ENCODE peak calls at places on chromosomes 12 and 14, in eight cellular contexts. One of them, this sample, is unnamed.

GRCh38 chr12:6605425-6606330 is 1.5 kb downstream of the CHD4 start:
- DNase-seq in central memory CD8-positive, alpha-beta T cell: peak; percentile 40
- DNase-seq in AG08395: peak; percentile 25
- DNase-seq in NCI-H748 treated with DMSO at 0.1 percent for 48 hours: no peak
- DNase-seq in mucosa of gallbladder: no peak
- DNase-seq in GM23338: peak; percentile 82
- DNase-seq in mammary epithelial cell: peak; percentile 60
- DNase-seq in stimulated activated naive B cell treated with anti-CD40 and anti-IgM and Interleukin-4, amounts not matched to agents 10 μg/mL and 1 μg/mL and 100 μg/mL, for 72 hours: no peak
- DNase-seq in this sample: peak; percentile 28

GRCh38 chr14:22843123-22843925 is 6.9 kb downstream of the MMP14 start:
- DNase-seq in GM23338: no peak
- DNase-seq in AG08395: no peak
- DNase-seq in mucosa of gallbladder: no peak
- DNase-seq in stimulated activated naive B cell treated with anti-CD40 and anti-IgM and Interleukin-4, amounts not matched to agents 10 μg/mL and 1 μg/mL and 100 μg/mL, for 72 hours: no peak
- DNase-seq in central memory CD8-positive, alpha-beta T cell: no peak
- DNase-seq in mammary epithelial cell: no peak
- DNase-seq in NCI-H748 treated with DMSO at 0.1 percent for 48 hours: no peak
- DNase-seq in this sample: no peak

GRCh38 chr12:84804691-84805473 is 107.7 kb downstream of the SLC6A15 start:
- DNase-seq in AG08395: no peak
- DNase-seq in stimulated activated naive B cell treated with anti-CD40 and anti-IgM and Interleukin-4, amounts not matched to agents 10 μg/mL and 1 μg/mL and 100 μg/mL, for 72 hours: no peak
- DNase-seq in NCI-H748 treated with DMSO at 0.1 percent for 48 hours: no peak
- DNase-seq in mammary epithelial cell: no peak
- DNase-seq in central memory CD8-positive, alpha-beta T cell: no peak
- DNase-seq in GM23338: peak; percentile 5
- DNase-seq in mucosa of gallbladder: no peak
- DNase-seq in this sample: no peak

GRCh38 chr12:112967858-112968257 is 10.5 kb upstream of the OAS2 start:
- DNase-seq in stimulated activated naive B cell treated with anti-CD40 and anti-IgM and Interleukin-4, amounts not matched to agents 10 μg/mL and 1 μg/mL and 100 μg/mL, for 72 hours: no peak
- DNase-seq in NCI-H748 treated with DMSO at 0.1 percent for 48 hours: no peak
- DNase-seq in central memory CD8-positive, alpha-beta T cell: no peak
- DNase-seq in mammary epithelial cell: no peak
- DNase-seq in GM23338: no peak
- DNase-seq in AG08395: no peak
- DNase-seq in mucosa of gallbladder: no peak
- DNase-seq in this sample: no peak

GRCh38 chr14:67137744-67138371 is 51.4 kb upstream of the GARIN2 start:
- DNase-seq in mucosa of gallbladder: no peak
- DNase-seq in stimulated activated naive B cell treated with anti-CD40 and anti-IgM and Interleukin-4, amounts not matched to agents 10 μg/mL and 1 μg/mL and 100 μg/mL, for 72 hours: no peak
- DNase-seq in GM23338: peak; percentile 43
- DNase-seq in central memory CD8-positive, alpha-beta T cell: no peak
- DNase-seq in AG08395: peak; percentile 21
- DNase-seq in NCI-H748 treated with DMSO at 0.1 percent for 48 hours: no peak
- DNase-seq in mammary epithelial cell: peak; percentile 6
- DNase-seq in this sample: no peak

GRCh38 chr12:95458761-95459160 is 15.2 kb upstream of the METAP2 start:
- DNase-seq in stimulated activated naive B cell treated with anti-CD40 and anti-IgM and Interleukin-4, amounts not matched to agents 10 μg/mL and 1 μg/mL and 100 μg/mL, for 72 hours: no peak
- DNase-seq in central memory CD8-positive, alpha-beta T cell: no peak
- DNase-seq in mucosa of gallbladder: no peak
- DNase-seq in NCI-H748 treated with DMSO at 0.1 percent for 48 hours: no peak
- DNase-seq in GM23338: no peak
- DNase-seq in AG08395: no peak
- DNase-seq in mammary epithelial cell: no peak
- DNase-seq in this sample: no peak

GRCh38 chr14:64522591-64523355 is 17.8 kb upstream of the HSPA2 start:
- DNase-seq in AG08395: no peak
- DNase-seq in GM23338: no peak
- DNase-seq in mammary epithelial cell: no peak
- DNase-seq in NCI-H748 treated with DMSO at 0.1 percent for 48 hours: no peak
- DNase-seq in mucosa of gallbladder: no peak
- DNase-seq in stimulated activated naive B cell treated with anti-CD40 and anti-IgM and Interleukin-4, amounts not matched to agents 10 μg/mL and 1 μg/mL and 100 μg/mL, for 72 hours: no peak
- DNase-seq in central memory CD8-positive, alpha-beta T cell: no peak
- DNase-seq in this sample: no peak

GRCh38 chr14:75794615-75795038 is 133.6 kb downstream of the TTLL5 start:
- DNase-seq in GM23338: peak; percentile 24
- DNase-seq in AG08395: peak; percentile 67
- DNase-seq in NCI-H748 treated with DMSO at 0.1 percent for 48 hours: no peak
- DNase-seq in central memory CD8-positive, alpha-beta T cell: no peak
- DNase-seq in stimulated activated naive B cell treated with anti-CD40 and anti-IgM and Interleukin-4, amounts not matched to agents 10 μg/mL and 1 μg/mL and 100 μg/mL, for 72 hours: no peak
- DNase-seq in mucosa of gallbladder: no peak
- DNase-seq in mammary epithelial cell: peak; percentile 42
- DNase-seq in this sample: no peak

GRCh38 chr14:75242546-75243273 is 35.9 kb upstream of the FOS start:
- DNase-seq in GM23338: no peak
- DNase-seq in mammary epithelial cell: peak; percentile 84
- DNase-seq in central memory CD8-positive, alpha-beta T cell: no peak
- DNase-seq in AG08395: peak; percentile 77
- DNase-seq in stimulated activated naive B cell treated with anti-CD40 and anti-IgM and Interleukin-4, amounts not matched to agents 10 μg/mL and 1 μg/mL and 100 μg/mL, for 72 hours: no peak
- DNase-seq in mucosa of gallbladder: no peak
- DNase-seq in NCI-H748 treated with DMSO at 0.1 percent for 48 hours: no peak
- DNase-seq in this sample: no peak

GRCh38 chr12:27158322-27158721 is 75.9 kb upstream of the C12orf71 start:
- DNase-seq in AG08395: no peak
- DNase-seq in GM23338: peak; percentile 60
- DNase-seq in mammary epithelial cell: no peak
- DNase-seq in central memory CD8-positive, alpha-beta T cell: no peak
- DNase-seq in mucosa of gallbladder: no peak
- DNase-seq in NCI-H748 treated with DMSO at 0.1 percent for 48 hours: no peak
- DNase-seq in stimulated activated naive B cell treated with anti-CD40 and anti-IgM and Interleukin-4, amounts not matched to agents 10 μg/mL and 1 μg/mL and 100 μg/mL, for 72 hours: no peak
- DNase-seq in this sample: no peak

GRCh38 chr12:54421873-54422250 is 2.8 kb upstream of the ITGA5 start:
- DNase-seq in GM23338: no peak
- DNase-seq in NCI-H748 treated with DMSO at 0.1 percent for 48 hours: no peak
- DNase-seq in AG08395: no peak
- DNase-seq in mucosa of gallbladder: no peak
- DNase-seq in mammary epithelial cell: no peak
- DNase-seq in stimulated activated naive B cell treated with anti-CD40 and anti-IgM and Interleukin-4, amounts not matched to agents 10 μg/mL and 1 μg/mL and 100 μg/mL, for 72 hours: no peak
- DNase-seq in central memory CD8-positive, alpha-beta T cell: no peak
- DNase-seq in this sample: no peak

GRCh38 chr12:131101703-131102492 is 148.2 kb downstream of the ADGRD1 start:
- DNase-seq in NCI-H748 treated with DMSO at 0.1 percent for 48 hours: no peak
- DNase-seq in central memory CD8-positive, alpha-beta T cell: no peak
- DNase-seq in mucosa of gallbladder: no peak
- DNase-seq in AG08395: no peak
- DNase-seq in GM23338: no peak
- DNase-seq in stimulated activated naive B cell treated with anti-CD40 and anti-IgM and Interleukin-4, amounts not matched to agents 10 μg/mL and 1 μg/mL and 100 μg/mL, for 72 hours: no peak
- DNase-seq in mammary epithelial cell: no peak
- DNase-seq in this sample: no peak

GRCh38 chr12:12007001-12007712 is 63.6 kb upstream of the BCL2L14 start:
- DNase-seq in central memory CD8-positive, alpha-beta T cell: no peak
- DNase-seq in AG08395: no peak
- DNase-seq in mucosa of gallbladder: no peak
- DNase-seq in NCI-H748 treated with DMSO at 0.1 percent for 48 hours: no peak
- DNase-seq in stimulated activated naive B cell treated with anti-CD40 and anti-IgM and Interleukin-4, amounts not matched to agents 10 μg/mL and 1 μg/mL and 100 μg/mL, for 72 hours: peak; percentile 55
- DNase-seq in GM23338: no peak
- DNase-seq in mammary epithelial cell: peak; percentile 76
- DNase-seq in this sample: no peak

GRCh38 chr12:110224379-110225304 is 56.4 kb upstream of the ATP2A2 start:
- DNase-seq in stimulated activated naive B cell treated with anti-CD40 and anti-IgM and Interleukin-4, amounts not matched to agents 10 μg/mL and 1 μg/mL and 100 μg/mL, for 72 hours: no peak
- DNase-seq in mucosa of gallbladder: no peak
- DNase-seq in GM23338: peak; percentile 44
- DNase-seq in mammary epithelial cell: peak; percentile 74
- DNase-seq in AG08395: peak; percentile 76
- DNase-seq in NCI-H748 treated with DMSO at 0.1 percent for 48 hours: no peak
- DNase-seq in central memory CD8-positive, alpha-beta T cell: no peak
- DNase-seq in this sample: no peak

GRCh38 chr12:50058743-50059312 is 1.4 kb downstream of the ASIC1 start:
- DNase-seq in GM23338: no peak
- DNase-seq in mammary epithelial cell: no peak
- DNase-seq in AG08395: no peak
- DNase-seq in central memory CD8-positive, alpha-beta T cell: no peak
- DNase-seq in NCI-H748 treated with DMSO at 0.1 percent for 48 hours: no peak
- DNase-seq in stimulated activated naive B cell treated with anti-CD40 and anti-IgM and Interleukin-4, amounts not matched to agents 10 μg/mL and 1 μg/mL and 100 μg/mL, for 72 hours: no peak
- DNase-seq in mucosa of gallbladder: no peak
- DNase-seq in this sample: no peak

GRCh38 chr14:64943981-64944520 is 1.5 kb upstream of the GPX2 start:
- DNase-seq in mammary epithelial cell: no peak
- DNase-seq in central memory CD8-positive, alpha-beta T cell: no peak
- DNase-seq in GM23338: no peak
- DNase-seq in stimulated activated naive B cell treated with anti-CD40 and anti-IgM and Interleukin-4, amounts not matched to agents 10 μg/mL and 1 μg/mL and 100 μg/mL, for 72 hours: no peak
- DNase-seq in mucosa of gallbladder: no peak
- DNase-seq in AG08395: no peak
- DNase-seq in NCI-H748 treated with DMSO at 0.1 percent for 48 hours: no peak
- DNase-seq in this sample: no peak

GRCh38 chr14:54567224-54567633 is 301 bp downstream of the SAMD4A start:
- DNase-seq in NCI-H748 treated with DMSO at 0.1 percent for 48 hours: no peak
- DNase-seq in central memory CD8-positive, alpha-beta T cell: no peak
- DNase-seq in mucosa of gallbladder: peak; percentile 16
- DNase-seq in AG08395: no peak
- DNase-seq in GM23338: peak; percentile 76
- DNase-seq in mammary epithelial cell: no peak
- DNase-seq in stimulated activated naive B cell treated with anti-CD40 and anti-IgM and Interleukin-4, amounts not matched to agents 10 μg/mL and 1 μg/mL and 100 μg/mL, for 72 hours: peak; percentile 29
- DNase-seq in this sample: no peak

GRCh38 chr12:41962171-41962572 is 182.5 kb downstream of the GXYLT1 start:
- DNase-seq in AG08395: no peak
- DNase-seq in GM23338: no peak
- DNase-seq in NCI-H748 treated with DMSO at 0.1 percent for 48 hours: no peak
- DNase-seq in mucosa of gallbladder: no peak
- DNase-seq in mammary epithelial cell: no peak
- DNase-seq in stimulated activated naive B cell treated with anti-CD40 and anti-IgM and Interleukin-4, amounts not matched to agents 10 μg/mL and 1 μg/mL and 100 μg/mL, for 72 hours: no peak
- DNase-seq in central memory CD8-positive, alpha-beta T cell: no peak
- DNase-seq in this sample: no peak

GRCh38 chr12:67593041-67593870 is 55.3 kb upstream of the DYRK2 start:
- DNase-seq in stimulated activated naive B cell treated with anti-CD40 and anti-IgM and Interleukin-4, amounts not matched to agents 10 μg/mL and 1 μg/mL and 100 μg/mL, for 72 hours: no peak
- DNase-seq in central memory CD8-positive, alpha-beta T cell: no peak
- DNase-seq in mammary epithelial cell: peak; percentile 94
- DNase-seq in mucosa of gallbladder: peak; percentile 89
- DNase-seq in AG08395: peak; percentile 33
- DNase-seq in NCI-H748 treated with DMSO at 0.1 percent for 48 hours: peak; percentile 53
- DNase-seq in GM23338: peak; percentile 5
- DNase-seq in this sample: peak; percentile 24

GRCh38 chr12:51752490-51752889 is 96.0 kb downstream of the FIGNL2 start:
- DNase-seq in central memory CD8-positive, alpha-beta T cell: no peak
- DNase-seq in GM23338: no peak
- DNase-seq in AG08395: peak; percentile 98
- DNase-seq in mammary epithelial cell: peak; percentile 62
- DNase-seq in stimulated activated naive B cell treated with anti-CD40 and anti-IgM and Interleukin-4, amounts not matched to agents 10 μg/mL and 1 μg/mL and 100 μg/mL, for 72 hours: no peak
- DNase-seq in mucosa of gallbladder: peak; percentile 90
- DNase-seq in NCI-H748 treated with DMSO at 0.1 percent for 48 hours: no peak
- DNase-seq in this sample: peak; percentile 60

GRCh38 chr14:101588990-101589389 is 27.7 kb downstream of the DIO3 start:
- DNase-seq in stimulated activated naive B cell treated with anti-CD40 and anti-IgM and Interleukin-4, amounts not matched to agents 10 μg/mL and 1 μg/mL and 100 μg/mL, for 72 hours: no peak
- DNase-seq in mucosa of gallbladder: no peak
- DNase-seq in central memory CD8-positive, alpha-beta T cell: no peak
- DNase-seq in NCI-H748 treated with DMSO at 0.1 percent for 48 hours: no peak
- DNase-seq in mammary epithelial cell: no peak
- DNase-seq in GM23338: no peak
- DNase-seq in AG08395: no peak
- DNase-seq in this sample: no peak

GRCh38 chr14:74710477-74710876 is 2.4 kb downstream of the AREL1 start:
- DNase-seq in central memory CD8-positive, alpha-beta T cell: no peak
- DNase-seq in mammary epithelial cell: no peak
- DNase-seq in stimulated activated naive B cell treated with anti-CD40 and anti-IgM and Interleukin-4, amounts not matched to agents 10 μg/mL and 1 μg/mL and 100 μg/mL, for 72 hours: no peak
- DNase-seq in GM23338: no peak
- DNase-seq in AG08395: no peak
- DNase-seq in NCI-H748 treated with DMSO at 0.1 percent for 48 hours: no peak
- DNase-seq in mucosa of gallbladder: no peak
- DNase-seq in this sample: no peak

GRCh38 chr14:50530358-50530757 is 2.0 kb downstream of the MAP4K5 start:
- DNase-seq in NCI-H748 treated with DMSO at 0.1 percent for 48 hours: no peak
- DNase-seq in AG08395: peak; percentile 19
- DNase-seq in central memory CD8-positive, alpha-beta T cell: no peak
- DNase-seq in stimulated activated naive B cell treated with anti-CD40 and anti-IgM and Interleukin-4, amounts not matched to agents 10 μg/mL and 1 μg/mL and 100 μg/mL, for 72 hours: no peak
- DNase-seq in mammary epithelial cell: peak; percentile 47
- DNase-seq in mucosa of gallbladder: no peak
- DNase-seq in GM23338: no peak
- DNase-seq in this sample: no peak